ENCODE peak calls at places on chromosomes 16 and 17, in seven cellular contexts. V is breast epithelium, M is lower leg skin, N is IMR-90, W is ovary, E is uterus, G is body of pancreas. O is an unnamed sample.

GRCh38 chr17:10295728-10296343 is 77.0 kb downstream of the MYH13 start:
- DNase-seq in N (peak), V (no peak), W (peak), G (peak), M (peak), E (peak), O (peak)

GRCh38 chr17:77089118-77089477 is 51.7 kb upstream of the SEC14L1 start:
- DNase-seq in E (no peak), N (no peak), G (peak), M (no peak), V (no peak), W (no peak), O (no peak)

GRCh38 chr17:9928601-9929341 is 23.7 kb upstream of the RCVRN start:
- DNase-seq in N (peak), M (no peak), V (no peak), W (peak), G (peak), E (peak), O (no peak)

GRCh38 chr16:25481636-25482035 is 210.1 kb upstream of the HS3ST4 start:
- DNase-seq in W (no peak), M (no peak), E (no peak), G (no peak), V (no peak), N (no peak), O (no peak)

GRCh38 chr17:2111691-2112090 is 56.8 kb downstream of the HIC1 start:
- DNase-seq in M (peak), V (peak), W (no peak), G (no peak), E (no peak), N (peak), O (peak)

GRCh38 chr16:21263640-21264211 is 14.4 kb downstream of the CRYM start:
- DNase-seq in W (no peak), V (no peak), M (no peak), N (peak), G (no peak), E (no peak), O (no peak)

GRCh38 chr16:69607674-69608073 is 41.9 kb downstream of the NFAT5 start:
- DNase-seq in M (no peak), N (no peak), E (no peak), V (no peak), G (no peak), W (no peak), O (no peak)

GRCh38 chr17:46033392-46033791 is 34.3 kb downstream of the STH start:
- DNase-seq in E (no peak), V (no peak), M (no peak), W (no peak), N (no peak), G (peak), O (no peak)

GRCh38 chr16:30002614-30003346 is 6.7 kb downstream of the INO80E start:
- DNase-seq in N (no peak), M (no peak), G (no peak), V (no peak), W (no peak), E (no peak), O (no peak)

GRCh38 chr16:64391009-64391663 is 730.7 kb downstream of the CDH11 start:
- DNase-seq in V (no peak), G (no peak), N (peak), E (no peak), W (no peak), M (no peak), O (no peak)

GRCh38 chr17:51258756-51259573 is 884 bp downstream of the MBTD1 start:
- DNase-seq in W (peak), M (no peak), V (no peak), N (no peak), G (peak), E (peak), O (no peak)

GRCh38 chr17:73325527-73325842 is 13.7 kb upstream of the CDC42EP4 start:
- DNase-seq in G (peak), E (peak), M (no peak), V (peak), N (peak), W (peak), O (no peak)

GRCh38 chr16:86923656-86924055 is 345.3 kb downstream of the FOXL1 start:
- DNase-seq in N (no peak), G (no peak), V (no peak), W (no peak), E (no peak), M (no peak), O (no peak)

GRCh38 chr17:35774499-35774898 is 13.8 kb downstream of the C17orf50 start:
- DNase-seq in W (no peak), V (no peak), N (peak), G (no peak), M (no peak), E (peak), O (no peak)

GRCh38 chr16:85355515-85355837 is 243.2 kb upstream of the CIBAR2 start:
- DNase-seq in W (no peak), N (no peak), V (no peak), E (no peak), M (no peak), G (no peak), O (no peak)

GRCh38 chr17:45791935-45792334 is 7.8 kb downstream of the CRHR1 start:
- DNase-seq in W (no peak), G (peak), E (no peak), M (no peak), N (no peak), V (peak), O (peak)

GRCh38 chr17:229130-229944 is 47.9 kb upstream of the DOC2B start:
- DNase-seq in M (no peak), N (peak), V (no peak), E (no peak), G (no peak), W (peak), O (no peak)

GRCh38 chr17:1050996-1051925 is 54.3 kb downstream of the TIMM22 start:
- DNase-seq in E (no peak), W (no peak), G (no peak), N (no peak), V (no peak), M (no peak), O (no peak)

GRCh38 chr17:48429156-48429555 is 858 bp downstream of the SKAP1 start:
- DNase-seq in E (no peak), V (no peak), W (no peak), G (no peak), N (no peak), M (no peak), O (no peak)

GRCh38 chr16:66344533-66345145 is 21.9 kb upstream of the CDH5 start:
- DNase-seq in N (peak), M (no peak), E (no peak), G (peak), W (no peak), V (no peak), O (no peak)

GRCh38 chr17:75487351-75488070 is 27.8 kb downstream of the CASKIN2 start:
- DNase-seq in V (no peak), E (no peak), M (no peak), W (no peak), N (no peak), G (peak), O (no peak)

GRCh38 chr16:72427786-72428480 is 256.0 kb upstream of the PMFBP1 start:
- DNase-seq in W (no peak), V (no peak), G (no peak), M (no peak), E (no peak), N (no peak), O (no peak)

GRCh38 chr17:51228177-51228576 is 31.7 kb downstream of the MBTD1 start:
- DNase-seq in N (peak), G (no peak), E (no peak), M (no peak), W (no peak), V (no peak), O (no peak)

GRCh38 chr16:26930776-26931175 is 136.0 kb upstream of the C16orf82 start:
- DNase-seq in E (no peak), V (no peak), M (no peak), W (no peak), G (no peak), N (no peak), O (no peak)

GRCh38 chr17:50149099-50149424 is 1.4 kb downstream of the PPP1R9B start:
- DNase-seq in W (no peak), V (no peak), G (no peak), N (no peak), E (no peak), M (peak), O (no peak)

GRCh38 chr16:80105160-80105559 is 435.6 kb upstream of the DYNLRB2 start:
- DNase-seq in V (no peak), G (no peak), W (no peak), M (no peak), N (no peak), E (no peak), O (no peak)

GRCh38 chr17:15892679-15893332 is 52.1 kb upstream of the ADORA2B start:
- DNase-seq in N (peak), G (peak), M (peak), V (peak), E (no peak), W (no peak), O (no peak)

DNA sequence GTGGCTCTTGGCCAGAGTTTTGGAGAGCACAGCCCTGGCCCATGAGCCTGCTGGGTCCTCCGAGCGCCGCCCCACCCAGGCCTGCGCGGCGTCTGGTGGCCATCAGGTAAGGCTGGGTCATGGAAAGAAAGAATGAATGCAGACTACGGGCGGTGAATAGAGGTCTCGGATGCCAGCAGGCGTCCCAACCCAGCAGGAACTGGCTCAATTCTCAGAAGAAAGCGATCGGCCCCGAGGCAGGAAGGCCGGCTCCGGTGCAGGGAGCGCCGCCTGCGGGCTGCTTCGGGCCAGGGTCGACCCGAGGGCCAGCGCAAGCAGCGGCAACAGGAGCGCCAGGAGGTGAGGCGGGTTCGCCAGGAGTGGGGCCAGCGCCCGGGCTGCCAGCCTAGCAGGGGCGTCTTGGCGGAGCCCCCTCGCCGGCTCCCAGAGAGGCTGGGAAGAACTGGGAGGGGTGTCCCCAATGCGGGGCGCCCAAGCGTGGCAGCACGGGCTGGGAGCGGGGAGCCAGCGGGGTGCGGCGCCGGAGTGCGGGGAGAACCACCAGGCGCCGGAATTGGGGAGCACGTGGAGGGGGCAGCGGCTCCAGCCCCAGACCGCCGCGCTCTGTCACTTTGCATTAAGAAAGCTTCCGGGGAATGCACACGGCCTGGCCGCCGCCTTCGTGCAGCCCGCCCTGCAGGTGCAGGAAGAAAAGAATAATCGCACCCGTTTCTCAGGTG is 7.1 kb upstream of the TMC5 start:
- DNase-seq in M (no peak), E (no peak), W (no peak), V (no peak), G (peak), N (no peak), O (peak)
- TF ChIP-seq POLR2A in M (no peak), E (no peak), W (no peak), V (no peak), G (no peak), N (no peak), O (peak)

DNA sequence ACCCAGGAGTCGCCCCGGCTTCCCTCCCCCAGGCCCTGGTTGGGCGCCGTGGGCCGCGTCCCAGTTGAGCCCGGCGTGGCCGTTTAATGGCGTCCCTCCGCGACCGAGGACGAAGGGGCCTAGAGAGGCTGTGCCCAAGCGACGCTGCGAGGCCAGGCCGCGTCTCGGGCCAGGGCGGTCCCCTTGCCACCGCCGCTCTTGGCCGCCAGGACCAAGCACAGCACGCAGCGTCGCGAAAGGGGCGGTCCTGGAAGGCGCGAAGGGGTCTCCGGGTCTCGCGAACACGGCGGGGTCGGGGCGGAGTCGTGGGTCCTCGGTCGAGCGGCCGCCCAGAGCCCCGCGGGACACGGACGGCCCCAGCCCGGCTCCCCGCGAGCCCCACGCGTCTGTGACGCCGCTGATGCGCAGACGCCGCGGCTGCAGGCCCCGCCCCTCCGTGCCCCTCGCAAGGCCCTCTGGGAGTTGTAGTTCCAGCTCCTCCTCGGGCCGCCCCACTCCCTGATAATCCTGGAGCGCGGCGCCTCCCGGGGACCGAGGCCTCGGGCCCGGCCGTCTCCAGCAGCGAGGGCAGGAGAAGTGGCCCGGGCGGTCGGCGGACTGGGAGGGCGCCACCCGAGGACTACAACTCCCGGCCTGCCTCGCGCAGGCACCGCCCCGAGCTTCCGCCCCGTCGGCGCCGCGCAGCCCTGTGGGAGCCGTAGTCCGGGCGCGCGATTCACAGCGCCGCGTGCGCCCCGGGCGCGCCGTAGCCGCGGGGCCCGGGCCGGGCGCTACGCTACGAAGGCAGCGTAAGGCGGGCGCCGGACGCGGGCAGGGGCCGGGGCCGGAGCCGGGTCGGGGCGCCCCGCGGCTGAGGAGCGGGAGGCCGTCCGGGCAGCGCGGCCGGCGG is at the start of gene CAPN15:
- DNase-seq in N (peak), E (peak), M (peak), W (peak), G (peak), V (peak), O (peak)
- TF ChIP-seq POLR2A in N (peak), E (peak), M (no peak), W (peak), G (peak), V (peak), O (no peak)

GRCh38 chr16:8963010-8963824 is 489 bp downstream of the USP7 start:
- DNase-seq in E (no peak), M (no peak), G (no peak), W (no peak), V (no peak), N (no peak), O (peak)

GRCh38 chr16:8962393-8963009 is 1.2 kb downstream of the USP7 start:
- DNase-seq in E (no peak), M (no peak), G (peak), N (no peak), V (no peak), W (no peak), O (peak)

GRCh38 chr16:8964462-8964861 is 756 bp upstream of the USP7 start:
- DNase-seq in E (no peak), M (no peak), V (no peak), N (no peak), W (no peak), G (no peak), O (no peak)

GRCh38 chr16:8961811-8962390 is 1.8 kb downstream of the USP7 start:
- DNase-seq in M (no peak), N (no peak), E (no peak), G (no peak), V (no peak), W (no peak), O (no peak)

GRCh38 chr16:8963825-8964441 is at the start of gene USP7:
- DNase-seq in W (peak), G (peak), V (peak), E (peak), N (peak), M (peak), O (peak)
- TF ChIP-seq POLR2A in W (peak), G (peak), V (no peak), E (peak), N (peak), M (no peak), O (no peak)

GRCh38 chr16:87956169-87956770 is 5.0 kb downstream of the BANP start:
- DNase-seq in V (no peak), G (peak), E (no peak), W (no peak), M (no peak), N (peak), O (peak)
- TF ChIP-seq POLR2A in V (no peak), G (no peak), E (no peak), W (no peak), M (no peak), N (peak), O (no peak)

DNA sequence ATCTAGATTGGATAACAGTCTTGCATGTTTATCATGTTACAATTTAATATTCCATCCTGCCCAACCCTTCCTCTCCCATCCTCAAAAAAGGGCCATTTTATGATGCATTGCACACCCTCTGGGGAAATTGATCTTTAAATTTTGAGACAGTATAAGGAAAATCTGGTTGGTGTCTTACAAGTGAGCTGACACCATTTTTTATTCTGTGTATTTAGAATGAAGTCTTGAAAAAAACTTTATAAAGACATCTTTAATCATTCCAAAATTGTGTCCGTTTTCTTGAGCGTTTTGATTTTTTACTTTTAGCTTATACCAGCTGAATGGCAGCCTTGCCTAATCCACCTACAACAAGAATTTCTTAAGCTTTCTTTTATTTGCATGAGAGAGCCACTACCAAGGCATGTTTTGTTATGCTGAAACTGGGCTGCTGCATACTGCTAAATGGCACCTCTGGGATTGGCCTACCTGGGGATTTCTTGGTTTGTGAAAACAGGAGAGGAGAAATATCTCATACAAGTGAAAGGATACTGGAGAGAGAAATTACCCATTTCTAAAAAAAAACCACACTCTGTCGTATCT is 52.3 kb downstream of the TUBD1 start:
- DNase-seq in V (no peak), W (no peak), G (no peak), N (no peak), M (no peak), E (no peak), O (no peak)
- TF ChIP-seq POLR2A in V (no peak), W (no peak), G (no peak), N (no peak), M (no peak), E (no peak), O (no peak)

DNA sequence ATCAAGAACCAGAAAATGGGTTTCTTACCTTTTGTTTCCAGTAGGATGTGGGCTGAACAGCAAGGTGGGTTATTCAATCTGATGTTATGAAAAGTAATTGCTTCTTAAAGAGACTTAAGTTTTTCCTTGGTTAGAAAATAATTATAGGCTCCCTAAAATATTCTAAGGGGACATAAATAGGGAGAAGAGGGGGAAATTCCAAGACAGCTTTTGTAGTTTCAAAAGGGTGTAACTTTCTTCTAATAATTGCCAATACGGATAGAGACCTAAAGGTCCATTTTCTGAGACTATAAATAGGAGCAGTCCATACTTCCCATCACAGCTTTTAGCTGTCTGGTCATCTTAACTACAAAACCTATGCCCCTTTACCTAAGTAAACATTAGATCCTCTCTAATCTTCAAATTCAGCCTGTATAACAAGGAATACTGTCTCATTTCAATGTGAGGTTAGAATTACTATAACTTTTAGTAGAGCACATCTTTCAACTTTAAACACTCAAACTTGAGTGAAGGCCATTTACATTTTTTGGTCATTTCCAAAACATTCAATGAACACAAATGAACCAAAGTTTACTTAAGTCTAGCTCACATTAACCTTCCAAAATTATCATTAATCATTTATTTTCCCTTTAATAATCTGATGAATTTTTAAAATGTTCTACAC is 5.5 kb downstream of the SRSF1 start:
- DNase-seq in E (no peak), G (no peak), M (no peak), W (no peak), V (no peak), N (no peak), O (no peak)
- TF ChIP-seq POLR2A in E (no peak), G (no peak), M (no peak), W (no peak), V (no peak), N (no peak), O (no peak)

GRCh38 chr17:39699818-39700147 is at the start of gene ERBB2:
- DNase-seq in V (peak), W (peak), E (peak), M (peak), N (peak), G (peak), O (no peak)
- TF ChIP-seq POLR2A in V (peak), W (peak), E (peak), M (no peak), N (no peak), G (peak), O (no peak)

GRCh38 chr16:37511-37910 is 15.9 kb downstream of the POLR3K start:
- DNase-seq in V (no peak), E (no peak), W (no peak), G (no peak), N (no peak), M (no peak), O (no peak)

GRCh38 chr16:35011-35775 is 18.2 kb downstream of the POLR3K start:
- DNase-seq in V (no peak), E (no peak), M (no peak), G (peak), N (no peak), W (no peak), O (peak)

GRCh38 chr16:33877-34707 is 19.3 kb downstream of the POLR3K start:
- DNase-seq in N (no peak), E (no peak), V (no peak), G (no peak), W (no peak), M (peak), O (no peak)

GRCh38 chr16:36336-36984 is 16.9 kb downstream of the POLR3K start:
- DNase-seq in V (no peak), E (no peak), W (no peak), G (no peak), M (no peak), N (no peak), O (no peak)

GRCh38 chr16:35776-36305 is 17.6 kb downstream of the POLR3K start:
- DNase-seq in V (no peak), N (no peak), M (no peak), W (no peak), G (no peak), E (no peak), O (no peak)
- TF ChIP-seq POLR2A in V (no peak), N (no peak), M (no peak), W (no peak), G (no peak), E (no peak), O (no peak)

GRCh38 chr16:722835-723633 is 2.1 kb downstream of the ANTKMT start:
- DNase-seq in E (no peak), M (no peak), G (no peak), W (no peak), V (no peak), N (no peak), O (peak)

GRCh38 chr16:720507-720989 is 398 bp upstream of the ANTKMT start:
- DNase-seq in E (peak), N (peak), M (no peak), G (peak), V (no peak), W (no peak), O (no peak)

GRCh38 chr16:721765-722481 is 977 bp downstream of the ANTKMT start:
- DNase-seq in G (no peak), E (no peak), W (no peak), N (no peak), M (no peak), V (no peak), O (peak)

GRCh38 chr16:719815-720506 is 985 bp upstream of the ANTKMT start:
- DNase-seq in N (no peak), W (no peak), V (no peak), M (no peak), G (no peak), E (no peak), O (no peak)

GRCh38 chr16:720990-721764 is at the start of gene ANTKMT:
- DNase-seq in M (peak), W (peak), N (peak), G (peak), E (peak), V (peak), O (peak)
- TF ChIP-seq POLR2A in M (no peak), W (peak), N (peak), G (peak), E (peak), V (no peak), O (peak)

O was measured in upper lobe of left lung.